ENCODE peak calls at places on chromosomes 5 and 9, in four cellular contexts. One of them, this sample, is unnamed.

GRCh38 chr5:74452851-74453250 is 187.7 kb downstream of the ENC1 start:
- DNase-seq in IMR-90: no peak
- DNase-seq in tibial nerve: no peak
- DNase-seq in colonic mucosa: no peak
- DNase-seq in this sample: no peak

GRCh38 chr5:35600591-35600990 is 17.1 kb upstream of the SPEF2 start:
- DNase-seq in IMR-90: no peak
- DNase-seq in tibial nerve: no peak
- DNase-seq in colonic mucosa: no peak
- DNase-seq in this sample: no peak

GRCh38 chr5:76716456-76717157 is 681 bp downstream of the F2R start:
- DNase-seq in IMR-90: no peak
- DNase-seq in tibial nerve: no peak
- DNase-seq in colonic mucosa: peak; percentile 44
- DNase-seq in this sample: no peak

GRCh38 chr9:69237702-69238295 is 63.7 kb downstream of the TJP2 start:
- DNase-seq in IMR-90: no peak
- DNase-seq in tibial nerve: no peak
- DNase-seq in colonic mucosa: no peak
- DNase-seq in this sample: no peak

GRCh38 chr9:89112243-89112642 is 66.4 kb downstream of the SHC3 start:
- DNase-seq in IMR-90: no peak
- DNase-seq in tibial nerve: no peak
- DNase-seq in colonic mucosa: no peak
- DNase-seq in this sample: no peak

GRCh38 chr5:91095786-91096380 is 287.2 kb downstream of the ARRDC3 start:
- DNase-seq in IMR-90: no peak
- DNase-seq in tibial nerve: no peak
- DNase-seq in colonic mucosa: no peak
- DNase-seq in this sample: no peak

GRCh38 chr9:136328011-136328621 is 777 bp downstream of the GPSM1 start:
- DNase-seq in IMR-90: no peak
- DNase-seq in tibial nerve: no peak
- DNase-seq in colonic mucosa: no peak
- DNase-seq in this sample: no peak

GRCh38 chr9:94156549-94157407 is 72.5 kb downstream of the PTPDC1 start:
- DNase-seq in IMR-90: peak; percentile 50
- DNase-seq in tibial nerve: peak; percentile 73
- DNase-seq in colonic mucosa: peak; percentile 88
- DNase-seq in this sample: peak; percentile 92

GRCh38 chr9:105539452-105539851 is 18.5 kb upstream of the FKTN start:
- DNase-seq in IMR-90: no peak
- DNase-seq in tibial nerve: no peak
- DNase-seq in colonic mucosa: no peak
- DNase-seq in this sample: no peak

GRCh38 chr9:25814023-25814422 is 135.8 kb upstream of the TUSC1 start:
- DNase-seq in IMR-90: no peak
- DNase-seq in tibial nerve: no peak
- DNase-seq in colonic mucosa: no peak
- DNase-seq in this sample: no peak

GRCh38 chr9:70525553-70525952 is 111.1 kb upstream of the KLF9 start:
- DNase-seq in IMR-90: peak; percentile 27
- DNase-seq in tibial nerve: no peak
- DNase-seq in colonic mucosa: no peak
- DNase-seq in this sample: no peak

DNA sequence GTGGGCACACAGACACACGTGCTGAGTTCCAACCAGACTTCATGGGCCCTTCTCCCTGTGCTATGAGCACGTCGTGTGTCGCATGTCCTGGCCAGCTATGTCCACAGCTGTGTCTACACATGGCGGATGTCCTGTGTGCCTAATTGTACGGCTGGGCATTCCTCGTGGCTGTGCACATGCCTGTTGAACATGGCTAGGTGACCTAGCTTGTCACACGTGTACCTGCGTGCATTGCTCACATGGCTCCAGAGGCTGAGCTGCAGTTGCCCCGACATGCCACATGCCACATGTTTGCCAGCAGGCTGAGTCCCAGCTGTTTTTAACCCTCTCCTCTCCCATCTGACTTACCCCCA is 742 bp upstream of the AQP3 start:
- DNase-seq in IMR-90: no peak
- DNase-seq in tibial nerve: no peak
- DNase-seq in colonic mucosa: no peak
- DNase-seq in this sample: no peak
- H3K4me3 ChIP-seq in IMR-90: no peak overlapping the region
- H3K4me3 ChIP-seq in tibial nerve: peak overlapping the region; percentile 55
- H3K4me3 ChIP-seq in colonic mucosa: no peak overlapping the region
- H3K4me3 ChIP-seq in this sample: no peak overlapping the region

GRCh38 chr5:173230741-173231380 is 4.1 kb downstream of the NKX2-5 start:
- DNase-seq in IMR-90: no peak
- DNase-seq in tibial nerve: no peak
- DNase-seq in colonic mucosa: no peak
- DNase-seq in this sample: no peak

GRCh38 chr5:173231381-173231766 is 3.6 kb downstream of the NKX2-5 start:
- DNase-seq in IMR-90: no peak
- DNase-seq in tibial nerve: no peak
- DNase-seq in colonic mucosa: no peak
- DNase-seq in this sample: no peak

GRCh38 chr5:173233347-173234128 is 1.5 kb downstream of the NKX2-5 start:
- DNase-seq in IMR-90: no peak
- DNase-seq in tibial nerve: no peak
- DNase-seq in colonic mucosa: no peak
- DNase-seq in this sample: no peak

GRCh38 chr5:173232499-173233346 is 2.3 kb downstream of the NKX2-5 start:
- DNase-seq in IMR-90: no peak
- DNase-seq in tibial nerve: no peak
- DNase-seq in colonic mucosa: no peak
- DNase-seq in this sample: no peak

DNA sequence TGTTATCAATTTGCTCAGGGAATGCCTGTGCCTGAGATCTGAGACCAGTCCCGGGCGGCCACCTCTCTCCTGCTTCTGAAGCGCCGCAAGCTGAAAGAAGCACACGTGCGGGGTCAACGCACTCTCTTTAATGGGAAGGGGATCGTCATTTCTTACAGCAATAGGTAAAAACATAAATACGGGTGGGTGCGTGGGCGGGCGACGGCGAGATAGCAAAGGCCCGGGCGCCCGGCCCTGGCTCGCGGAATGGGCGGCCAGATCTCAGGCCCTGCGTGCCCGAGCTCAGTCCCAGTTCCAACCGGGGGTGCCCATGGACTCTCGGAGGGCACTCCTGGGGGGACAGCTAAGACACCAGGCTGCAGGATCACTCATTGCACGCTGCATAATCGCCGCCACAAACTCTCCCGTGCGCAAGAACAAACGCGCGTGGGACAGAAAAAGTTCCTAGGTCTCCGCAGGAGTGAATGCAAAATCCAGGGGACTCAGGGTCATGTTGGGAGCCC is 3.0 kb downstream of the NKX2-5 start:
- DNase-seq in IMR-90: no peak
- DNase-seq in tibial nerve: no peak
- DNase-seq in colonic mucosa: no peak
- DNase-seq in this sample: no peak
- H3K4me1 ChIP-seq in IMR-90: no peaks in the 10 kb centered on the region
- H3K4me1 ChIP-seq in tibial nerve: no peaks in the 10 kb centered on the region
- H3K4me1 ChIP-seq in colonic mucosa: peaks cover 3% of the 10 kb centered on the region
- H3K4me1 ChIP-seq in this sample: no peaks in the 10 kb centered on the region

GRCh38 chr9:129142115-129142514 is 30.9 kb downstream of the PTPA start:
- DNase-seq in IMR-90: no peak
- DNase-seq in tibial nerve: no peak
- DNase-seq in colonic mucosa: no peak
- DNase-seq in this sample: no peak
- H3K27ac ChIP-seq in IMR-90: peak overlapping the region; percentile 98
- H3K27ac ChIP-seq in tibial nerve: peak overlapping the region; percentile 97
- H3K27ac ChIP-seq in colonic mucosa: peak overlapping the region; percentile 98
- H3K27ac ChIP-seq in this sample: peak overlapping the region; percentile 99

GRCh38 chr5:150303660-150304411 is 1.1 kb upstream of the ARSI start:
- DNase-seq in IMR-90: peak; percentile 72
- DNase-seq in tibial nerve: no peak
- DNase-seq in colonic mucosa: no peak
- DNase-seq in this sample: no peak
- H3K4me3 ChIP-seq in IMR-90: no peak overlapping the region
- H3K4me3 ChIP-seq in tibial nerve: no peak overlapping the region
- H3K4me3 ChIP-seq in colonic mucosa: no peak overlapping the region
- H3K4me3 ChIP-seq in this sample: no peak overlapping the region

GRCh38 chr5:145949474-145949873 is 13.1 kb downstream of the SH3RF2 start:
- DNase-seq in IMR-90: no peak
- DNase-seq in tibial nerve: no peak
- DNase-seq in colonic mucosa: no peak
- DNase-seq in this sample: no peak

GRCh38 chr5:145947581-145947980 is 11.2 kb downstream of the SH3RF2 start:
- DNase-seq in IMR-90: no peak
- DNase-seq in tibial nerve: no peak
- DNase-seq in colonic mucosa: no peak
- DNase-seq in this sample: no peak

GRCh38 chr5:145946112-145946861 is 9.9 kb downstream of the SH3RF2 start:
- DNase-seq in IMR-90: peak; percentile 84
- DNase-seq in tibial nerve: no peak
- DNase-seq in colonic mucosa: no peak
- DNase-seq in this sample: no peak

GRCh38 chr5:145948921-145949320 is 12.5 kb downstream of the SH3RF2 start:
- DNase-seq in IMR-90: no peak
- DNase-seq in tibial nerve: no peak
- DNase-seq in colonic mucosa: no peak
- DNase-seq in this sample: no peak

DNA sequence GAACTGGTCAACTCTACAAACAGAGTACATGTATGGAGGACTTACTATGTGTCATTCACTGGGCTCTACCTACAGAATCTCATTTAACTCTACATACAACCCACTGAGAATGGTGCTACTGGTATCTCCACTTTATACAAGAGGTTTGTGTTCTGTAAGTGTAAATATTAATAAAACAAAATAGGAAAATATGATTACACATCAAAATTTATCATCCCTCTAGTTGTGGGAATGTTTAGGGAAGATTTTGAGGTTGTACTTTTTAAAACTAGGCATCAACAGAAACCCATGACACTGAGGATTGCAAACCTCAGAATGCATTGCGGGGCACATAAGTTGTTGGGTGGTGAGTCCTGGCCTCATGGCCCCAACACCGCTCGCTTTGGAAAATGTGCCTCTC is 11.7 kb downstream of the SH3RF2 start:
- DNase-seq in IMR-90: no peak
- DNase-seq in tibial nerve: no peak
- DNase-seq in colonic mucosa: no peak
- DNase-seq in this sample: no peak
- H3K4me1 ChIP-seq in IMR-90: peaks cover 3% of the 10 kb centered on the region
- H3K4me1 ChIP-seq in tibial nerve: no peaks in the 10 kb centered on the region
- H3K4me1 ChIP-seq in colonic mucosa: no peaks in the 10 kb centered on the region
- H3K4me1 ChIP-seq in this sample: no peaks in the 10 kb centered on the region

This sample was measured in right atrium auricular region.